ENCODE peak calls at places on chromosomes 13 and 19, in four cellular contexts. D, Y, J and E are unnamed samples.

GRCh38 chr13:71320452-71320851 is 546.6 kb downstream of the DACH1 start:
- DNase-seq in D (peak), Y (no peak), J (no peak), E (peak)

GRCh38 chr13:80399340-80400163 is 58.6 kb upstream of the SPRY2 start:
- DNase-seq in D (no peak), Y (peak), J (no peak), E (peak)

GRCh38 chr13:43786766-43787517 is at the start of gene ENOX1:
- DNase-seq in D (peak), Y (peak), J (peak), E (no peak)

GRCh38 chr19:4061178-4061682 is 5.5 kb downstream of the ZBTB7A start:
- DNase-seq in D (peak), Y (peak), J (no peak), E (no peak)

GRCh38 chr19:2171349-2172145 is 7.8 kb downstream of the DOT1L start:
- DNase-seq in D (peak), Y (no peak), J (no peak), E (no peak)

GRCh38 chr19:29232315-29232852 is 19.4 kb upstream of the UQCRFS1 start:
- DNase-seq in D (no peak), Y (no peak), J (no peak), E (no peak)

GRCh38 chr13:107681611-107682010 is 533.7 kb downstream of the LIG4 start:
- DNase-seq in D (no peak), Y (no peak), J (no peak), E (no peak)

GRCh38 chr19:38691938-38692457 is 44.5 kb downstream of the ACTN4 start:
- DNase-seq in D (no peak), Y (peak), J (no peak), E (no peak)

GRCh38 chr13:109211616-109212015 is 574.8 kb downstream of the IRS2 start:
- DNase-seq in D (no peak), Y (peak), J (no peak), E (no peak)

GRCh38 chr19:8592231-8593009 is 15.2 kb upstream of the MYO1F start:
- DNase-seq in D (no peak), Y (peak), J (peak), E (peak)

GRCh38 chr19:46616631-46617322 is 8.1 kb downstream of the PTGIR start:
- DNase-seq in D (peak), Y (peak), J (no peak), E (peak)

GRCh38 chr19:50312967-50313811 is 16.0 kb downstream of the KCNC3 start:
- DNase-seq in D (no peak), Y (no peak), J (no peak), E (no peak)

GRCh38 chr19:1027020-1027952 is 878 bp downstream of the CNN2 start:
- DNase-seq in D (no peak), Y (peak), J (no peak), E (peak)

GRCh38 chr19:12544401-12544876 is 6.8 kb downstream of the ZNF564 start:
- DNase-seq in D (no peak), Y (no peak), J (no peak), E (peak)

GRCh38 chr19:19591133-19591825 is 27.2 kb downstream of the PBX4 start:
- DNase-seq in D (no peak), Y (peak), J (no peak), E (peak)

GRCh38 chr13:86201477-86201876 is 402.3 kb upstream of the SLITRK6 start:
- DNase-seq in D (no peak), Y (no peak), J (no peak), E (no peak)

GRCh38 chr19:30365121-30365800 is 6.9 kb upstream of the ZNF536 start:
- DNase-seq in D (no peak), Y (no peak), J (no peak), E (no peak)

GRCh38 chr13:66640231-66640630 is 589.9 kb downstream of the PCDH9 start:
- DNase-seq in D (no peak), Y (no peak), J (no peak), E (no peak)

GRCh38 chr13:104816716-104817115 is 1718.7 kb downstream of the EFNB2 start:
- DNase-seq in D (no peak), Y (no peak), J (no peak), E (no peak)

GRCh38 chr19:30649934-30650614 is 277.9 kb downstream of the ZNF536 start:
- DNase-seq in D (peak), Y (peak), J (no peak), E (peak)

GRCh38 chr19:38290631-38291147 is 13.4 kb upstream of the C19orf33 start:
- DNase-seq in D (no peak), Y (peak), J (no peak), E (no peak)

GRCh38 chr13:95530178-95530577 is 22.3 kb upstream of the CLDN10 start:
- DNase-seq in D (no peak), Y (peak), J (no peak), E (peak)